ENCODE peak calls at places on chromosomes 6 and 20, in eight cellular contexts. N, Y, L, J, E, Z, H and S are unnamed samples.

GRCh38 chr6:22008248-22008836 is 288.5 kb downstream of the PRL start:
- DNase-seq in N (no peak), Y (no peak), L (no peak), J (peak; percentile 52), E (no peak), Z (no peak), H (no peak), S (no peak)

GRCh38 chr6:116220172-116220571 is 33.7 kb downstream of the TSPYL4 start:
- DNase-seq in N (no peak), Y (no peak), L (no peak), J (no peak), E (no peak), Z (no peak), H (no peak), S (no peak)

GRCh38 chr20:57749131-57749690 is 39.4 kb upstream of the PMEPA1 start:
- DNase-seq in N (no peak), Y (no peak), L (no peak), J (peak; percentile 9), E (no peak), Z (no peak), H (no peak), S (no peak)

GRCh38 chr20:48635791-48636267 is 192.0 kb downstream of the PREX1 start:
- DNase-seq in N (peak; percentile 15), Y (peak; percentile 59), L (no peak), J (peak; percentile 10), E (no peak), Z (peak; percentile 74), H (no peak), S (no peak)

GRCh38 chr20:4949833-4950178 is 51.5 kb downstream of the SLC23A2 start:
- DNase-seq in N (no peak), Y (no peak), L (no peak), J (peak; percentile 38), E (no peak), Z (peak; percentile 29), H (peak; percentile 75), S (no peak)

GRCh38 chr20:20051767-20052073 is 546 bp downstream of the CRNKL1 start:
- DNase-seq in N (no peak), Y (no peak), L (no peak), J (no peak), E (no peak), Z (no peak), H (no peak), S (no peak)

GRCh38 chr6:11833626-11834592 is 55.3 kb upstream of the ADTRP start:
- DNase-seq in N (no peak), Y (no peak), L (no peak), J (no peak), E (peak; percentile 49), Z (no peak), H (no peak), S (no peak)

GRCh38 chr6:34791842-34792604 is at the start of gene BLTP3A:
- DNase-seq in N (peak; percentile 42), Y (peak; percentile 85), L (peak; percentile 79), J (no peak), E (peak; percentile 65), Z (peak; percentile 79), H (peak; percentile 81), S (no peak)

GRCh38 chr20:5140195-5140594 is 13.4 kb downstream of the CDS2 start:
- DNase-seq in N (no peak), Y (no peak), L (no peak), J (no peak), E (no peak), Z (no peak), H (no peak), S (no peak)

GRCh38 chr6:36684447-36684812 is 5.9 kb downstream of the CDKN1A start:
- DNase-seq in N (no peak), Y (no peak), L (no peak), J (no peak), E (no peak), Z (no peak), H (no peak), S (no peak)

GRCh38 chr20:35478804-35479472 is 23.5 kb downstream of the CEP250 start:
- DNase-seq in N (no peak), Y (no peak), L (no peak), J (no peak), E (no peak), Z (no peak), H (no peak), S (no peak)

GRCh38 chr6:33160728-33161323 is 31.4 kb downstream of the COL11A2 start:
- DNase-seq in N (no peak), Y (no peak), L (peak; percentile 71), J (peak; percentile 27), E (peak; percentile 62), Z (no peak), H (peak; percentile 56), S (no peak)